ENCODE peak calls at places on chromosomes 7 and 10, in seven cellular contexts. D is lung, M is heart left ventricle, T is esophagus squamous epithelium, G is pancreas, K is Panc1, E is fibroblast of lung. U is an unnamed sample.
A peak's percentile ranks its signal among the peaks of the same experiment; 100 is the strongest.

GRCh38 chr7:44218418-44219201 is 17.8 kb downstream of the YKT6 start:
- DNase-seq in D (no peak), M (peak; percentile 19), T (no peak), G (peak; percentile 62), K (no peak), E (peak; percentile 10), U (no peak)

GRCh38 chr10:7915923-7916322 is 97.6 kb downstream of the TAF3 start:
- DNase-seq in D (no peak), M (no peak), T (no peak), G (no peak), K (no peak), E (peak; percentile 81), U (no peak)

GRCh38 chr7:2516194-2516555 is 3.4 kb upstream of the LFNG start:
- DNase-seq in D (no peak), M (no peak), T (no peak), G (no peak), K (no peak), E (no peak), U (no peak)

GRCh38 chr7:5216931-5217330 is 26.9 kb downstream of the WIPI2 start:
- DNase-seq in D (no peak), M (no peak), T (no peak), G (no peak), K (no peak), E (no peak), U (no peak)

GRCh38 chr7:12729112-12729511 is 41.7 kb downstream of the ARL4A start:
- DNase-seq in D (peak; percentile 52), M (peak; percentile 88), T (no peak), G (peak; percentile 44), K (no peak), E (peak; percentile 59), U (peak; percentile 8)

GRCh38 chr10:15146366-15146765 is 22.1 kb downstream of the NMT2 start:
- DNase-seq in D (no peak), M (no peak), T (no peak), G (no peak), K (no peak), E (no peak), U (no peak)

GRCh38 chr10:125840955-125841354 is 17.6 kb downstream of the BCCIP start:
- DNase-seq in D (no peak), M (no peak), T (no peak), G (no peak), K (no peak), E (peak; percentile 47), U (no peak)

GRCh38 chr10:52951819-52952218 is 179.2 kb upstream of the MBL2 start:
- DNase-seq in D (peak; percentile 39), M (no peak), T (no peak), G (no peak), K (no peak), E (peak; percentile 1), U (peak; percentile 12)

GRCh38 chr10:15200626-15201025 is 32.1 kb upstream of the NMT2 start:
- DNase-seq in D (no peak), M (no peak), T (no peak), G (no peak), K (peak; percentile 56), E (peak; percentile 96), U (no peak)

GRCh38 chr10:114044251-114045070 is 795 bp downstream of the ADRB1 start:
- DNase-seq in D (no peak), M (peak; percentile 56), T (no peak), G (peak; percentile 81), K (no peak), E (no peak), U (no peak)

GRCh38 chr10:2137549-2138174 is 400.3 kb upstream of the ADARB2 start:
- DNase-seq in D (no peak), M (no peak), T (no peak), G (no peak), K (no peak), E (peak; percentile 4), U (no peak)

GRCh38 chr10:124644771-124645170 is 99.4 kb downstream of the FAM53B start:
- DNase-seq in D (no peak), M (no peak), T (no peak), G (peak; percentile 41), K (no peak), E (no peak), U (no peak)

GRCh38 chr10:124643281-124644009 is 100.7 kb downstream of the FAM53B start:
- DNase-seq in D (no peak), M (no peak), T (no peak), G (peak; percentile 22), K (no peak), E (no peak), U (no peak)

GRCh38 chr10:124645496-124646095 is 98.6 kb downstream of the FAM53B start:
- DNase-seq in D (no peak), M (no peak), T (no peak), G (peak; percentile 30), K (no peak), E (no peak), U (no peak)

GRCh38 chr10:124642076-124642710 is 102.0 kb downstream of the FAM53B start:
- DNase-seq in D (peak; percentile 78), M (peak; percentile 77), T (no peak), G (peak; percentile 45), K (no peak), E (no peak), U (no peak)

GRCh38 chr10:124644281-124644680 is 99.9 kb downstream of the FAM53B start:
- DNase-seq in D (no peak), M (no peak), T (no peak), G (no peak), K (no peak), E (no peak), U (no peak)
- H3K27ac ChIP-seq in D (no peak overlapping the region), M (peak overlapping the region; percentile 20), T (peak overlapping the region; percentile 14), G (no peak overlapping the region), K (no peak overlapping the region), E (no peak overlapping the region), U (peak overlapping the region; percentile 98)

DNA sequence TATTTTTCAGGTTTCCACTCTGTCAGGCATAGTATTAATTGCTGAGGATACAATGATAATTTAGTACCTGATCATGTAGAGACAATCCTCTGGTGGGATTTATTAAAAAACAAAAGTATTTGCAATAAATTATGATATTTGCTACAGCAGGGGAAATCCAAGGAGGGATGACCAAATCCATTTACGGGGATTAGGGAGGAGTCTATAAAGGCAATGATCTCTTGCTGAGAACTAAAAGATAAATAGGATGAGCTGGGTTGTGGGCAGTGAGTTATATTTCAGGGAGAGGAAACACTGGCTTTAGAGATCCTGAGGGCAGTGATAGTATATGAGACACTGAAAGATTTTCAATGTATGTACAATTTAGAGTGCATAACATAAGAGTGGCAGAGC is 305.5 kb downstream of the GPR37 start:
- DNase-seq in D (no peak), M (no peak), T (no peak), G (no peak), K (no peak), E (no peak), U (no peak)
- H3K27ac ChIP-seq in D (no peak overlapping the region), M (no peak overlapping the region), T (peak overlapping the region; percentile 1), G (peak overlapping the region; percentile 18), K (no peak overlapping the region), E (peak overlapping the region; percentile 30), U (no peak overlapping the region)

DNA sequence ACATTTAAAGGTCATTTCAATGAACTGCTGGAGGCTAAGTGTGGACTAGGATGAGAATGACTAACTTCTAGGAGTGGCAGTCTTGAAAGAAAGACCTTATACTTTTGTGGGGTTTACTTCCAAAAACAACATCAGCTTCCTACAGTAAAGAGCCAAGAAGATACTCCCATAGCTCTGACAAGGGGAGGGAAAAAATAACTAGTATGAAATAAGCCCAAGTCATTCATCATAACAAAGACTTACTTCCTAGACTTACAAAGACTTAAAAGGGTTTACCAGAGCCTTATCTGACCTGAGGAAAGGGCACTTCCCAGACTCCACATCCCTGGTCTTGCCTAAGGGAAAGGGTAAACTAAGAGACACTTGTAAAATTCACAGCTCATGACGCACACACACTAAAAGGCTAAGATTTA is 31.7 kb downstream of the ARHGAP12 start:
- DNase-seq in D (no peak), M (no peak), T (no peak), G (no peak), K (no peak), E (peak; percentile 84), U (no peak)
- H3K27ac ChIP-seq in D (no peak overlapping the region), M (no peak overlapping the region), T (no peak overlapping the region), G (no peak overlapping the region), K (peak overlapping the region; percentile 55), E (no peak overlapping the region), U (no peak overlapping the region)

DNA sequence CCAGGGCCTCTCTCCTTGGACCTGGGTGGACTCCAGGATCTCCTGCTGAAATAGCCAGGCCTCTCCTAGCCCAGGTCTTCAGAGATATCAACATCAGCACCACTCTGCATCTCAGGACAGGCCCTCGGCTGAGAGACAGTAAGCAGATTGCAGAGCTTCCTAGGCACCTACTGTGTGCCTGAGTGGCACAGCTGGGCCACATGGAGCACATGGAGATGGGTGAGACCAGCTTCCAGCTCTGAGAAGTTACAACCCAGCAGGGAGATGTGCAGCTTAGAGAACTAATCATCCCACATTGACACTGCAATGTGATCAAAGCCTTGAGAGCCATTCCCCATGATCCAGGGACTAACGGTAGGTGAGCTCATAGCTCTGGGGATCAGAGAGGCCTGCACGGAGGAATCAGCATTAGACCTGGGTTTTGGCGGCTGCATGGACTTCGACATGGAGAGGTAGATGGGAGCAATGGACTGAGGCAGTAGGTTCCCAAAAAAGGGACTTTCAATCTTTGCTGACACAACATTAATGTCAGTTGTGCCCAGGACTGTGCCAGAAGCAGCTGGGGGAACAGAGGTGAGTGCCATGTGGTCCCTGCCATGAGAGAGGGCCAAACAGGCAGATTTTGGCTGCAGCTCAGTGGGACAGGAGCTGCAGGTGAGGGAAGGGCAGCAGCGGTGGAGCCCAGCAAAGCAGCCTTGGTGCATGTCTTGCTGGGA is 76.0 kb upstream of the LEP start:
- DNase-seq in D (no peak), M (no peak), T (no peak), G (no peak), K (no peak), E (no peak), U (no peak)
- H3K27ac ChIP-seq in D (no peak overlapping the region), M (no peak overlapping the region), T (no peak overlapping the region), G (no peak overlapping the region), K (no peak overlapping the region), E (no peak overlapping the region), U (no peak overlapping the region)

DNA sequence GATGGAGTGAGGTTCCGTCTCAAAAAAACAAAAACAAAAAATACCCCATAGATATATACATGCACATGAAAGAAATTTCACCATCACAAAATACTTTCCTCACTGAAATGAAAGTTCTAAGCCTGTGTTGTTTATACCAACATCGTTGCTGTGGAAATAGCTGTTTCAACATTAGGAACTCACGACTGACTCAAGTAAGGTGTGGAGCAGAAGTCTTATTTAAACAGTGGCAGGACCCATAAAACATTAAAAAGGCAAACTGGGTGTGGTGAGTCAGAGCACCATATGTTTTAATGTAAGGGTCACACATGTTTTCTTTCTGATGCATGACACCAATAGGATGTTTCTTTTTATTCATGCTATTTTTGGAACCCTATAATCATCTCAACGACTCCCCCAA is 48.3 kb downstream of the BAIAP2L1 start:
- DNase-seq in D (no peak), M (no peak), T (no peak), G (no peak), K (peak; percentile 89), E (peak; percentile 63), U (no peak)
- H3K27ac ChIP-seq in D (peak overlapping the region; percentile 81), M (no peak overlapping the region), T (peak overlapping the region; percentile 75), G (no peak overlapping the region), K (peak overlapping the region; percentile 96), E (peak overlapping the region; percentile 61), U (no peak overlapping the region)

U was measured in substantia nigra.